ENCODE peak calls at places on chromosomes 4 and X, in six cellular contexts. C is HepG2, D is HL-60, E is stomach, F is SK-N-SH, G is GM12878. V is an unnamed sample.

GRCh38 chr4:91936301-91936700 is 367.5 kb upstream of the GRID2 start:
- DNase-seq in F (no peak), C (no peak), E (no peak), D (no peak), G (no peak), V (no peak)

GRCh38 chrX:40176256-40176978 is 78.7 kb upstream of the BCOR start:
- DNase-seq in F (peak; percentile 74), C (peak; percentile 35), E (peak; percentile 70), D (peak; percentile 61), G (no peak), V (peak; percentile 78)

GRCh38 chrX:123308663-123309062 is 124.6 kb downstream of the GRIA3 start:
- DNase-seq in D (no peak), E (no peak), F (no peak), C (no peak), G (no peak), V (no peak)

GRCh38 chrX:42386681-42387080 is 391.3 kb downstream of the PPP1R2C start:
- DNase-seq in G (no peak), E (no peak), F (no peak), C (no peak), D (no peak), V (no peak)

GRCh38 chrX:129726307-129727111 is 12.3 kb upstream of the XPNPEP2 start:
- DNase-seq in F (peak; percentile 51), G (no peak), E (peak; percentile 65), D (peak; percentile 25), C (peak; percentile 21), V (peak; percentile 62)

GRCh38 chrX:71604796-71605568 is 13.3 kb downstream of the CXCR3 start:
- DNase-seq in D (no peak), F (no peak), G (no peak), E (no peak), C (no peak), V (no peak)

GRCh38 chrX:103338663-103339062 is 8.6 kb downstream of the TCEAL7 start:
- DNase-seq in F (no peak), C (no peak), G (no peak), D (no peak), E (no peak), V (no peak)

GRCh38 chrX:5829469-5829868 is 399.2 kb downstream of the NLGN4X start:
- DNase-seq in C (no peak), F (no peak), G (no peak), D (no peak), E (no peak), V (no peak)

GRCh38 chr4:52100062-52100461 is 49.0 kb downstream of the SPATA18 start:
- DNase-seq in E (no peak), G (no peak), F (no peak), D (no peak), C (no peak), V (no peak)

GRCh38 chr4:123600426-123600825 is 203.8 kb downstream of the SPRY1 start:
- DNase-seq in D (no peak), C (no peak), F (no peak), G (no peak), E (no peak), V (no peak)

GRCh38 chrX:30951003-30951402 is 61.9 kb upstream of the TAB3 start:
- DNase-seq in C (no peak), G (no peak), D (no peak), F (no peak), E (no peak), V (no peak)

GRCh38 chr4:4269326-4269725 is 20.6 kb downstream of the LYAR start:
- DNase-seq in C (no peak), D (no peak), E (no peak), F (no peak), G (no peak), V (peak; percentile 17)

GRCh38 chrX:139290310-139290709 is 240.2 kb upstream of the F9 start:
- DNase-seq in C (no peak), F (no peak), E (no peak), G (peak; percentile 7), D (no peak), V (no peak)

GRCh38 chrX:31353095-31353494 is 281.3 kb upstream of the FTHL17 start:
- DNase-seq in F (no peak), C (no peak), D (no peak), E (no peak), G (no peak), V (no peak)

GRCh38 chr4:926538-926937 is 5.6 kb downstream of the GAK start:
- DNase-seq in F (peak; percentile 49), D (no peak), C (peak; percentile 24), G (no peak), E (peak; percentile 62), V (peak; percentile 47)

GRCh38 chr4:931194-931959 is 739 bp downstream of the GAK start:
- DNase-seq in C (peak; percentile 9), G (no peak), E (no peak), F (peak; percentile 55), D (peak; percentile 26), V (peak; percentile 36)

GRCh38 chr4:929970-930625 is 2.0 kb downstream of the GAK start:
- DNase-seq in D (peak; percentile 78), G (no peak), E (peak; percentile 52), C (peak; percentile 50), F (peak; percentile 3), V (no peak)

GRCh38 chr4:930827-931193 is 1.3 kb downstream of the GAK start:
- DNase-seq in C (no peak), F (peak; percentile 23), E (no peak), D (no peak), G (no peak), V (peak; percentile 26)

GRCh38 chr4:929096-929765 is 2.9 kb downstream of the GAK start:
- DNase-seq in D (no peak), F (peak; percentile 5), C (no peak), G (no peak), E (no peak), V (no peak)
- TF ChIP-seq POLR2AphosphoS5 in D (no peak), F (no peak), C (no peak), G (no peak), E (no peak), V (no peak)

GRCh38 chr4:7814451-7814850 is 125.2 kb downstream of the AFAP1 start:
- DNase-seq in G (no peak), C (no peak), D (no peak), F (no peak), E (no peak), V (no peak)
- H3K27ac ChIP-seq in G (no peak overlapping the region), C (no peak overlapping the region), D (no peak overlapping the region), F (peak overlapping the region; percentile 28), E (no peak overlapping the region), V (no peak overlapping the region)

GRCh38 chr4:38733663-38734062 is 49.1 kb downstream of the TLR10 start:
- DNase-seq in C (no peak), F (no peak), D (no peak), E (no peak), G (no peak), V (no peak)

GRCh38 chr4:38730493-38730829 is 52.3 kb downstream of the TLR10 start:
- DNase-seq in G (no peak), E (no peak), F (no peak), C (no peak), D (no peak), V (no peak)

GRCh38 chr4:38734886-38735285 is 47.9 kb downstream of the TLR10 start:
- DNase-seq in F (no peak), E (no peak), D (no peak), C (no peak), G (no peak), V (no peak)

GRCh38 chr4:38728651-38729141 is 54.1 kb downstream of the TLR10 start:
- DNase-seq in E (peak; percentile 74), D (no peak), G (no peak), C (peak; percentile 35), F (no peak), V (peak; percentile 85)

GRCh38 chr4:38730830-38731646 is 51.8 kb downstream of the TLR10 start:
- DNase-seq in G (peak; percentile 87), D (peak; percentile 77), F (peak; percentile 82), E (peak; percentile 88), C (peak; percentile 66), V (peak; percentile 88)
- TF ChIP-seq CTCF in G (peak; percentile 96), D (peak; percentile 84), F (peak; percentile 98), E (peak; percentile 90), C (peak; percentile 95), V (peak; percentile 96)

GRCh38 chr4:139635966-139636365 is 29.7 kb upstream of the MGST2 start:
- DNase-seq in D (no peak), G (no peak), E (no peak), F (no peak), C (no peak), V (no peak)

GRCh38 chr4:139630991-139631390 is 34.6 kb upstream of the MGST2 start:
- DNase-seq in F (no peak), C (peak; percentile 29), E (no peak), D (no peak), G (no peak), V (no peak)

GRCh38 chr4:139629761-139630160 is 35.9 kb upstream of the MGST2 start:
- DNase-seq in F (no peak), G (no peak), E (no peak), C (no peak), D (no peak), V (no peak)

GRCh38 chr4:139633661-139634060 is 32.0 kb upstream of the MGST2 start:
- DNase-seq in E (peak; percentile 41), C (peak; percentile 38), D (no peak), G (no peak), F (no peak), V (peak; percentile 17)

GRCh38 chr4:139633195-139633594 is 32.4 kb upstream of the MGST2 start:
- DNase-seq in E (no peak), D (no peak), C (no peak), G (no peak), F (no peak), V (no peak)
- TF ChIP-seq POLR2AphosphoS5 in E (no peak), D (no peak), C (no peak), G (no peak), F (no peak), V (no peak)

GRCh38 chr4:147842573-147842972 is 110.7 kb downstream of the ARHGAP10 start:
- DNase-seq in F (no peak), G (no peak), C (no peak), D (no peak), E (no peak), V (no peak)
- H3K27ac ChIP-seq in F (no peak overlapping the region), G (no peak overlapping the region), C (no peak overlapping the region), D (no peak overlapping the region), E (no peak overlapping the region), V (peak overlapping the region; percentile 56)